ENCODE peak calls at places on chromosomes 4 and X, in ten cellular contexts. One of them, this sample, is unnamed.

GRCh38 chr4:40629401-40630334 is at the start of gene RBM47:
- DNase-seq in HL-60: peak
- DNase-seq in breast epithelium: peak
- DNase-seq in ascending aorta: no peak
- DNase-seq in tibial artery: peak
- DNase-seq in heart left ventricle: peak
- DNase-seq in heart right ventricle: peak
- DNase-seq in cardiac muscle cell: peak
- DNase-seq in aorta: peak
- DNase-seq in RWPE2: peak
- DNase-seq in this sample: peak

GRCh38 chrX:63784902-63785692 is at the start of gene ARHGEF9:
- DNase-seq in HL-60: no peak
- DNase-seq in breast epithelium: no peak
- DNase-seq in ascending aorta: no peak
- DNase-seq in tibial artery: peak
- DNase-seq in heart left ventricle: peak
- DNase-seq in heart right ventricle: peak
- DNase-seq in cardiac muscle cell: peak
- DNase-seq in aorta: peak
- DNase-seq in RWPE2: no peak
- DNase-seq in this sample: peak

GRCh38 chr4:26141101-26141830 is 179.5 kb upstream of the RBPJ start:
- DNase-seq in HL-60: no peak
- DNase-seq in breast epithelium: no peak
- DNase-seq in ascending aorta: no peak
- DNase-seq in tibial artery: no peak
- DNase-seq in heart left ventricle: no peak
- DNase-seq in heart right ventricle: no peak
- DNase-seq in cardiac muscle cell: no peak
- DNase-seq in aorta: no peak
- DNase-seq in RWPE2: no peak
- DNase-seq in this sample: no peak

GRCh38 chr4:15601862-15602261 is 53.3 kb downstream of the FBXL5 start:
- DNase-seq in HL-60: no peak
- DNase-seq in breast epithelium: no peak
- DNase-seq in ascending aorta: no peak
- DNase-seq in tibial artery: no peak
- DNase-seq in heart left ventricle: no peak
- DNase-seq in heart right ventricle: no peak
- DNase-seq in cardiac muscle cell: no peak
- DNase-seq in aorta: no peak
- DNase-seq in RWPE2: no peak
- DNase-seq in this sample: no peak

GRCh38 chr4:88794952-88795351 is 97.3 kb upstream of the NAP1L5 start:
- DNase-seq in HL-60: no peak
- DNase-seq in breast epithelium: no peak
- DNase-seq in ascending aorta: no peak
- DNase-seq in tibial artery: no peak
- DNase-seq in heart left ventricle: no peak
- DNase-seq in heart right ventricle: no peak
- DNase-seq in cardiac muscle cell: no peak
- DNase-seq in aorta: no peak
- DNase-seq in RWPE2: no peak
- DNase-seq in this sample: no peak

GRCh38 chr4:157045507-157046127 is 30.3 kb upstream of the GLRB start:
- DNase-seq in HL-60: no peak
- DNase-seq in breast epithelium: no peak
- DNase-seq in ascending aorta: no peak
- DNase-seq in tibial artery: no peak
- DNase-seq in heart left ventricle: peak
- DNase-seq in heart right ventricle: no peak
- DNase-seq in cardiac muscle cell: peak
- DNase-seq in aorta: no peak
- DNase-seq in RWPE2: no peak
- DNase-seq in this sample: no peak

GRCh38 chrX:154420402-154420756 is 8.1 kb upstream of the ATP6AP1 start:
- DNase-seq in HL-60: no peak
- DNase-seq in breast epithelium: no peak
- DNase-seq in ascending aorta: no peak
- DNase-seq in tibial artery: no peak
- DNase-seq in heart left ventricle: no peak
- DNase-seq in heart right ventricle: no peak
- DNase-seq in cardiac muscle cell: no peak
- DNase-seq in aorta: no peak
- DNase-seq in RWPE2: no peak
- DNase-seq in this sample: no peak

GRCh38 chr4:128225148-128225547 is 62.5 kb downstream of the PGRMC2 start:
- DNase-seq in HL-60: no peak
- DNase-seq in breast epithelium: no peak
- DNase-seq in ascending aorta: no peak
- DNase-seq in tibial artery: no peak
- DNase-seq in heart left ventricle: no peak
- DNase-seq in heart right ventricle: no peak
- DNase-seq in cardiac muscle cell: peak
- DNase-seq in aorta: no peak
- DNase-seq in RWPE2: no peak
- DNase-seq in this sample: no peak

GRCh38 chr4:82721819-82722423 is 76.7 kb downstream of the SCD5 start:
- DNase-seq in HL-60: no peak
- DNase-seq in breast epithelium: no peak
- DNase-seq in ascending aorta: no peak
- DNase-seq in tibial artery: no peak
- DNase-seq in heart left ventricle: peak
- DNase-seq in heart right ventricle: peak
- DNase-seq in cardiac muscle cell: peak
- DNase-seq in aorta: no peak
- DNase-seq in RWPE2: no peak
- DNase-seq in this sample: peak

GRCh38 chrX:16544969-16545368 is 105.0 kb upstream of the S100G start:
- DNase-seq in HL-60: no peak
- DNase-seq in breast epithelium: no peak
- DNase-seq in ascending aorta: no peak
- DNase-seq in tibial artery: no peak
- DNase-seq in heart left ventricle: no peak
- DNase-seq in heart right ventricle: no peak
- DNase-seq in cardiac muscle cell: no peak
- DNase-seq in aorta: no peak
- DNase-seq in RWPE2: no peak
- DNase-seq in this sample: no peak

GRCh38 chr4:13984996-13985780 is 357.7 kb upstream of the BOD1L1 start:
- DNase-seq in HL-60: no peak
- DNase-seq in breast epithelium: no peak
- DNase-seq in ascending aorta: no peak
- DNase-seq in tibial artery: no peak
- DNase-seq in heart left ventricle: no peak
- DNase-seq in heart right ventricle: no peak
- DNase-seq in cardiac muscle cell: no peak
- DNase-seq in aorta: no peak
- DNase-seq in RWPE2: no peak
- DNase-seq in this sample: no peak

GRCh38 chrX:55867254-55867653 is 149.7 kb downstream of the RRAGB start:
- DNase-seq in HL-60: no peak
- DNase-seq in breast epithelium: no peak
- DNase-seq in ascending aorta: no peak
- DNase-seq in tibial artery: no peak
- DNase-seq in heart left ventricle: no peak
- DNase-seq in heart right ventricle: no peak
- DNase-seq in cardiac muscle cell: no peak
- DNase-seq in aorta: no peak
- DNase-seq in RWPE2: no peak
- DNase-seq in this sample: no peak

GRCh38 chr4:81495308-81495707 is 23.6 kb upstream of the RASGEF1B start:
- DNase-seq in HL-60: no peak
- DNase-seq in breast epithelium: no peak
- DNase-seq in ascending aorta: no peak
- DNase-seq in tibial artery: no peak
- DNase-seq in heart left ventricle: no peak
- DNase-seq in heart right ventricle: no peak
- DNase-seq in cardiac muscle cell: no peak
- DNase-seq in aorta: no peak
- DNase-seq in RWPE2: no peak
- DNase-seq in this sample: no peak

GRCh38 chr4:107991945-107992625 is 2.4 kb downstream of the HADH start:
- DNase-seq in HL-60: no peak
- DNase-seq in breast epithelium: no peak
- DNase-seq in ascending aorta: no peak
- DNase-seq in tibial artery: no peak
- DNase-seq in heart left ventricle: no peak
- DNase-seq in heart right ventricle: no peak
- DNase-seq in cardiac muscle cell: no peak
- DNase-seq in aorta: no peak
- DNase-seq in RWPE2: no peak
- DNase-seq in this sample: no peak

GRCh38 chr4:98102660-98103059 is 40.6 kb downstream of the STPG2 start:
- DNase-seq in HL-60: no peak
- DNase-seq in breast epithelium: no peak
- DNase-seq in ascending aorta: no peak
- DNase-seq in tibial artery: no peak
- DNase-seq in heart left ventricle: no peak
- DNase-seq in heart right ventricle: no peak
- DNase-seq in cardiac muscle cell: no peak
- DNase-seq in aorta: no peak
- DNase-seq in RWPE2: no peak
- DNase-seq in this sample: no peak
- H3K27ac ChIP-seq in HL-60: no peak
- H3K27ac ChIP-seq in breast epithelium: no peak
- H3K27ac ChIP-seq in ascending aorta: no peak
- H3K27ac ChIP-seq in tibial artery: no peak
- H3K27ac ChIP-seq in heart left ventricle: no peak
- H3K27ac ChIP-seq in heart right ventricle: no peak
- H3K27ac ChIP-seq in cardiac muscle cell: no peak
- H3K27ac ChIP-seq in aorta: no peak
- H3K27ac ChIP-seq in RWPE2: no peak
- H3K27ac ChIP-seq in this sample: no peak

DNA sequence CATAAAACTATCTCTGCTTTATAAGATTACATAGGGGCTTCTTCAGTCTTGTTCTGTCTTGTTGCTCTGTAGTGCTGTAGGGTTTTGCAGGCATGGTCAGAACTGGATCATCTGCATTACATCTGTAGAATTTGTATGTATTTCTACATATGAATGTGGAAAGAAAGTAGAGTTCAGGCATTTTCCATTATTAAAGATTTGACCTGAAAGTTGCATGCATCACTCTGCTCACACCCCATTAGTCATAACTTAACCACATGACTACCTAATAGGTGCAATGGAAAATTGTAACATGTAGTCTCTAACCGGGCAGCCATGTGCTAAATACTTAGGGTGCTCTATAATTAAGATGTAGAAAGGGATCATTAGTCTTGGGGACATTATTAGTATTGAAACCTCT is 45.7 kb upstream of the AGA start:
- DNase-seq in HL-60: no peak
- DNase-seq in breast epithelium: no peak
- DNase-seq in ascending aorta: no peak
- DNase-seq in tibial artery: no peak
- DNase-seq in heart left ventricle: no peak
- DNase-seq in heart right ventricle: no peak
- DNase-seq in cardiac muscle cell: no peak
- DNase-seq in aorta: no peak
- DNase-seq in RWPE2: no peak
- DNase-seq in this sample: no peak
- H3K27ac ChIP-seq in HL-60: no peak
- H3K27ac ChIP-seq in breast epithelium: no peak
- H3K27ac ChIP-seq in ascending aorta: no peak
- H3K27ac ChIP-seq in tibial artery: no peak
- H3K27ac ChIP-seq in heart left ventricle: no peak
- H3K27ac ChIP-seq in heart right ventricle: no peak
- H3K27ac ChIP-seq in cardiac muscle cell: no peak
- H3K27ac ChIP-seq in aorta: no peak
- H3K27ac ChIP-seq in RWPE2: no peak
- H3K27ac ChIP-seq in this sample: no peak

DNA sequence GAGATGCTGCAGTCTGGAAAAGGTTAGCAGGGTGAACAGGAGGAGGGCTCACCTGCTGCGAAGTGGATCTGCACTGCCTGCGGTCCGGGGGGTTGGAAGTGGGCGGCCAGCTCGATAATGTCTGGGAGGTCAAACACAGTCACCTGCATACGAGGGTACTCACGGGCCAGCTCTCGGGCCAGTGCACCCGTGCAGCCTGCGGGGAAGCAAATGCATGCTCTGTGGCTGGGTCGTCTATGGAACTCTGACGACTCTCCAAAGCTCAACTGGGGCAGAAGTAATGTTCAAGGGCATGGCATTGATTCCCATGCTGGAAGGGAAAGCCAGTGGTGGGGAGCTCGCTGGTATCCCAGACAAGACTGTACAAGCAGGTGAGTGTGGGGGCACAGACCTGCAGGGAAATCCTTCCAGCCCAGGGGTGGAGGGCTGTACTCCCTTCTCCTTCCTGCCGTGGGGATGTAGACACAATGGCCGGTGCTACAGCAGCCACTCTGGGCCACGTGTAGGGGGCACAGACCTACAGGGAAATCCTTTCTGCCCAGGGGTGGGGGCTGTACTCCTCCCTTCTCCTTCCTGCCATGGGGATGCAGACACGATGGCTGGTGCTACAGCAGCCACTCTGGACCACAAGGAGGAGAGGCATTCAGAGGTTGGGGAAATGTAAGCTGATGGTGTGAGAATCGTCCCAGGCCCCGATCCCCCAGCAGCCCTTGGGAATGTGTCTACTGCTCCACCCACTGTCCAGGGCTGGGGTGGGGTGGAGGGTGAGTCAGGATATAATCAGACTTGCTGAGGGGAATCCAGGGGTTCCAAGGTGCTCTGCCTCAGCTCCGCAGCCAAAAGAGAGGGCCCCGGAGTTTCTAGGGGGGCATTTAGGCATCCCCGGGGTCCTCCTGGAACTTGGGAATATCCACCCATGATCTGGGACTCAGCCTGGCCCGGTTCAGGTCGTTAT is 26.3 kb upstream of the SLC25A6 start:
- DNase-seq in HL-60: no peak
- DNase-seq in breast epithelium: no peak
- DNase-seq in ascending aorta: no peak
- DNase-seq in tibial artery: peak
- DNase-seq in heart left ventricle: no peak
- DNase-seq in heart right ventricle: no peak
- DNase-seq in cardiac muscle cell: no peak
- DNase-seq in aorta: peak
- DNase-seq in RWPE2: no peak
- DNase-seq in this sample: no peak
- H3K27ac ChIP-seq in HL-60: no peak
- H3K27ac ChIP-seq in breast epithelium: no peak
- H3K27ac ChIP-seq in ascending aorta: no peak
- H3K27ac ChIP-seq in tibial artery: no peak
- H3K27ac ChIP-seq in heart left ventricle: no peak
- H3K27ac ChIP-seq in heart right ventricle: no peak
- H3K27ac ChIP-seq in cardiac muscle cell: no peak
- H3K27ac ChIP-seq in aorta: no peak
- H3K27ac ChIP-seq in RWPE2: no peak
- H3K27ac ChIP-seq in this sample: no peak

DNA sequence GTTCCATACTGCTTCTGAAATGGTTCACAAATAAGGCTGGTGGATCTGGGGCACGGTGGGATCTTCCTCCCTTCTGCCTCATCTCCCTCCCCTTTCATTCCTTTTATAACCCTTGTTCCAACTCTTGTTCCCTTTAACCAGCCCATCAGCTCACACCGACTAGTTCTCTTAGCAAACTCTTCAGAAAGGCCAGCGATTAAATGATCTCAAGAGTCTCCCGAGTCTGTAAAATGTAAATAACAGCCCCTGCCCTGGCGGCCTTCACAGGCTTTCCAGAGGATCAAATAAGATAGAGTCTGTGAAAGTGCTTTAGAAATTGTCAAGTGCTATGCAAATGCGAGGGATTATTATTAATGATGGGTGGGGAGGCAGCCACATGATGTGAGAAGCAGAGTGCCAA is 27.1 kb downstream of the TSC22D3 start:
- DNase-seq in HL-60: no peak
- DNase-seq in breast epithelium: no peak
- DNase-seq in ascending aorta: no peak
- DNase-seq in tibial artery: no peak
- DNase-seq in heart left ventricle: no peak
- DNase-seq in heart right ventricle: no peak
- DNase-seq in cardiac muscle cell: peak
- DNase-seq in aorta: no peak
- DNase-seq in RWPE2: no peak
- DNase-seq in this sample: no peak
- H3K27ac ChIP-seq in HL-60: no peak
- H3K27ac ChIP-seq in breast epithelium: no peak
- H3K27ac ChIP-seq in ascending aorta: peak
- H3K27ac ChIP-seq in tibial artery: peak
- H3K27ac ChIP-seq in heart left ventricle: peak
- H3K27ac ChIP-seq in heart right ventricle: peak
- H3K27ac ChIP-seq in cardiac muscle cell: peak
- H3K27ac ChIP-seq in aorta: no peak
- H3K27ac ChIP-seq in RWPE2: peak
- H3K27ac ChIP-seq in this sample: peak